ENCODE peak calls at places on chromosomes 11 and 22, in eight cellular contexts. Z, H, Q, A, S, P, D and L are unnamed samples.

GRCh38 chr11:121572581-121573059 is 119.9 kb upstream of the SORL1-AS1 start:
- DNase-seq in Z (no peak), H (peak), Q (no peak), A (no peak), S (no peak), P (peak), D (peak), L (no peak)

GRCh38 chr22:45709866-45710265 is 38.2 kb downstream of the ATXN10 start:
- DNase-seq in Z (no peak), H (no peak), Q (no peak), A (no peak), S (peak), P (no peak), D (no peak), L (peak)

GRCh38 chr11:61874460-61874809 is 16.9 kb downstream of the FADS3 start:
- DNase-seq in Z (no peak), H (no peak), Q (no peak), A (no peak), S (no peak), P (no peak), D (no peak), L (no peak)

GRCh38 chr11:123429851-123430735 is at the start of gene GRAMD1B:
- DNase-seq in Z (peak), H (peak), Q (peak), A (peak), S (no peak), P (no peak), D (peak), L (no peak)

GRCh38 chr11:71239581-71239980 is 12.8 kb downstream of the SHANK2 start:
- DNase-seq in Z (no peak), H (no peak), Q (no peak), A (no peak), S (no peak), P (no peak), D (no peak), L (no peak)

GRCh38 chr11:110186456-110186855 is 93.3 kb downstream of the ZC3H12C start:
- DNase-seq in Z (no peak), H (no peak), Q (no peak), A (no peak), S (no peak), P (no peak), D (no peak), L (no peak)

GRCh38 chr11:79520086-79520485 is 79.3 kb upstream of the TENM4 start:
- DNase-seq in Z (no peak), H (no peak), Q (no peak), A (no peak), S (no peak), P (no peak), D (no peak), L (no peak)

GRCh38 chr11:62709262-62710000 is 2.0 kb downstream of the GNG3 start:
- DNase-seq in Z (peak), H (peak), Q (peak), A (peak), S (no peak), P (peak), D (peak), L (peak)

GRCh38 chr11:122751298-122752070 is 86.8 kb upstream of the CRTAM start:
- DNase-seq in Z (no peak), H (peak), Q (no peak), A (peak), S (no peak), P (no peak), D (no peak), L (no peak)

GRCh38 chr22:50327711-50328019 is 853 bp upstream of the DENND6B start:
- DNase-seq in Z (no peak), H (no peak), Q (no peak), A (no peak), S (no peak), P (no peak), D (no peak), L (no peak)

GRCh38 chr22:49352361-49353169 is 475.1 kb downstream of the BRD1 start:
- DNase-seq in Z (no peak), H (no peak), Q (no peak), A (no peak), S (no peak), P (no peak), D (peak), L (no peak)

GRCh38 chr11:69818243-69819108 is 740 bp downstream of the FGF3 start:
- DNase-seq in Z (no peak), H (no peak), Q (no peak), A (peak), S (no peak), P (no peak), D (no peak), L (no peak)

GRCh38 chr11:45993438-45994064 is 71.1 kb downstream of the LARGE2 start:
- DNase-seq in Z (no peak), H (no peak), Q (no peak), A (no peak), S (no peak), P (peak), D (peak), L (no peak)

GRCh38 chr22:32202539-32203180 is 2.2 kb downstream of the RFPL2 start:
- DNase-seq in Z (no peak), H (peak), Q (no peak), A (peak), S (peak), P (no peak), D (no peak), L (peak)